ENCODE peak calls at places on chromosome 13, in seven cellular contexts. C is CD4-positive, alpha-beta T cell; M is naive thymus-derived CD4-positive, alpha-beta T cell; G is body of pancreas; V is NCI-H1417; J is NCI-H2081; S is GOT3. O is an unnamed sample.

GRCh38 chr13:43153436-43154082 is 130.2 kb downstream of the DNAJC15 start:
- DNase-seq in C (no peak), M (no peak), G (no peak), V (no peak), J (no peak), S (no peak), O (no peak)

GRCh38 chr13:80783926-80784325 is 443.0 kb upstream of the SPRY2 start:
- DNase-seq in C (no peak), M (no peak), G (no peak), V (no peak), J (no peak), S (no peak), O (no peak)

GRCh38 chr13:111281751-111282311 is 38.6 kb upstream of the TEX29 start:
- DNase-seq in C (no peak), M (no peak), G (peak), V (no peak), J (no peak), S (no peak), O (no peak)

GRCh38 chr13:97422118-97423054 is 11.6 kb upstream of the RAP2A start:
- DNase-seq in C (no peak), M (no peak), G (no peak), V (no peak), J (no peak), S (no peak), O (no peak)

GRCh38 chr13:74461011-74461410 is 326.8 kb upstream of the KLF12 start:
- DNase-seq in C (no peak), M (no peak), G (no peak), V (no peak), J (no peak), S (no peak), O (no peak)

GRCh38 chr13:47661076-47661475 is 340.0 kb downstream of the SUCLA2 start:
- DNase-seq in C (no peak), M (no peak), G (no peak), V (no peak), J (no peak), S (no peak), O (no peak)

GRCh38 chr13:107576430-107576829 is 638.9 kb downstream of the LIG4 start:
- DNase-seq in C (no peak), M (no peak), G (no peak), V (no peak), J (no peak), S (no peak), O (no peak)

GRCh38 chr13:32067149-32067961 is 35.8 kb downstream of the FRY start:
- DNase-seq in C (no peak), M (no peak), G (no peak), V (no peak), J (no peak), S (no peak), O (no peak)

GRCh38 chr13:70255406-70255991 is 147.2 kb upstream of the KLHL1 start:
- DNase-seq in C (no peak), M (no peak), G (no peak), V (no peak), J (no peak), S (no peak), O (no peak)

GRCh38 chr13:66036024-66036614 is 1194.0 kb downstream of the PCDH9 start:
- DNase-seq in C (no peak), M (no peak), G (no peak), V (no peak), J (peak), S (no peak), O (no peak)

GRCh38 chr13:96299235-96299634 is 209.3 kb downstream of the HS6ST3 start:
- DNase-seq in C (no peak), M (no peak), G (no peak), V (no peak), J (no peak), S (no peak), O (no peak)

GRCh38 chr13:59531571-59532091 is 632.1 kb downstream of the DIAPH3 start:
- DNase-seq in C (no peak), M (no peak), G (peak), V (peak), J (peak), S (no peak), O (peak)

GRCh38 chr13:33945477-33945876 is 127.5 kb downstream of the RFC3 start:
- DNase-seq in C (no peak), M (no peak), G (no peak), V (no peak), J (no peak), S (no peak), O (no peak)

GRCh38 chr13:55160911-55161310 is 1979.8 kb upstream of the PRR20A start:
- DNase-seq in C (no peak), M (no peak), G (no peak), V (no peak), J (peak), S (no peak), O (no peak)

GRCh38 chr13:57624565-57625435 is 6.7 kb upstream of the PCDH17 start:
- DNase-seq in C (no peak), M (no peak), G (peak), V (peak), J (peak), S (no peak), O (no peak)

GRCh38 chr13:73303858-73304257 is 245.1 kb downstream of the KLF5 start:
- DNase-seq in C (no peak), M (no peak), G (no peak), V (no peak), J (no peak), S (no peak), O (no peak)

GRCh38 chr13:40153516-40153915 is 498.1 kb downstream of the COG6 start:
- DNase-seq in C (no peak), M (no peak), G (peak), V (no peak), J (no peak), S (no peak), O (no peak)

GRCh38 chr13:32022292-32022691 is 9.3 kb upstream of the FRY start:
- DNase-seq in C (no peak), M (no peak), G (no peak), V (no peak), J (no peak), S (no peak), O (no peak)

GRCh38 chr13:47499358-47500150 is 501.5 kb downstream of the SUCLA2 start:
- DNase-seq in C (no peak), M (no peak), G (no peak), V (no peak), J (no peak), S (no peak), O (no peak)

GRCh38 chr13:44734204-44734707 is 158.1 kb upstream of the TSC22D1 start:
- DNase-seq in C (no peak), M (no peak), G (peak), V (no peak), J (no peak), S (peak), O (peak)

GRCh38 chr13:58964048-58964447 is 1199.7 kb downstream of the DIAPH3 start:
- DNase-seq in C (no peak), M (no peak), G (no peak), V (no peak), J (no peak), S (no peak), O (no peak)

GRCh38 chr13:44715287-44716224 is 139.4 kb upstream of the TSC22D1 start:
- DNase-seq in C (no peak), M (no peak), G (no peak), V (no peak), J (no peak), S (no peak), O (peak)

GRCh38 chr13:74835579-74835978 is 646.4 kb downstream of the TBC1D4 start:
- DNase-seq in C (no peak), M (no peak), G (no peak), V (no peak), J (no peak), S (no peak), O (no peak)

GRCh38 chr13:33025220-33025744 is 9.1 kb downstream of the KL start:
- DNase-seq in C (no peak), M (no peak), G (no peak), V (no peak), J (no peak), S (no peak), O (no peak)

GRCh38 chr13:53250272-53250875 is 221.8 kb downstream of the OLFM4 start:
- DNase-seq in C (no peak), M (no peak), G (peak), V (peak), J (peak), S (no peak), O (no peak)

GRCh38 chr13:34913040-34913439 is 29.0 kb upstream of the NBEA start:
- DNase-seq in C (no peak), M (no peak), G (no peak), V (peak), J (no peak), S (no peak), O (no peak)

GRCh38 chr13:30718661-30719520 is 16.5 kb upstream of the ALOX5AP start:
- DNase-seq in C (no peak), M (no peak), G (no peak), V (no peak), J (no peak), S (peak), O (no peak)